ENCODE peak calls at places on chromosomes 13 and 19, in six cellular contexts. One of them, this sample, is unnamed.

GRCh38 chr19:52566588-52566987 is 3.5 kb upstream of the ZNF701 start:
- DNase-seq in left ventricle myocardium inferior: no peak
- DNase-seq in bronchial epithelial cell: peak; percentile 93
- DNase-seq in AG04450: peak; percentile 4
- DNase-seq in choroid plexus epithelial cell: peak; percentile 71
- DNase-seq in esophagus muscularis mucosa: no peak
- DNase-seq in this sample: no peak

GRCh38 chr19:45140533-45140932 is 20.2 kb downstream of the NKPD1 start:
- DNase-seq in left ventricle myocardium inferior: no peak
- DNase-seq in bronchial epithelial cell: no peak
- DNase-seq in AG04450: no peak
- DNase-seq in choroid plexus epithelial cell: no peak
- DNase-seq in esophagus muscularis mucosa: no peak
- DNase-seq in this sample: no peak

GRCh38 chr13:90217275-90217674 is 1130.2 kb upstream of the MIR17HG start:
- DNase-seq in left ventricle myocardium inferior: no peak
- DNase-seq in bronchial epithelial cell: no peak
- DNase-seq in AG04450: no peak
- DNase-seq in choroid plexus epithelial cell: no peak
- DNase-seq in esophagus muscularis mucosa: no peak
- DNase-seq in this sample: no peak

GRCh38 chr19:1276620-1277007 is 1.3 kb downstream of the FAM174C start:
- DNase-seq in left ventricle myocardium inferior: no peak
- DNase-seq in bronchial epithelial cell: no peak
- DNase-seq in AG04450: no peak
- DNase-seq in choroid plexus epithelial cell: no peak
- DNase-seq in esophagus muscularis mucosa: no peak
- DNase-seq in this sample: no peak

GRCh38 chr13:48505597-48506091 is 27.2 kb downstream of the RCBTB2 start:
- DNase-seq in left ventricle myocardium inferior: no peak
- DNase-seq in bronchial epithelial cell: peak; percentile 30
- DNase-seq in AG04450: peak; percentile 8
- DNase-seq in choroid plexus epithelial cell: no peak
- DNase-seq in esophagus muscularis mucosa: no peak
- DNase-seq in this sample: peak; percentile 23

GRCh38 chr13:46571189-46571901 is 18.4 kb downstream of the LRCH1 start:
- DNase-seq in left ventricle myocardium inferior: no peak
- DNase-seq in bronchial epithelial cell: no peak
- DNase-seq in AG04450: peak; percentile 38
- DNase-seq in choroid plexus epithelial cell: peak; percentile 59
- DNase-seq in esophagus muscularis mucosa: no peak
- DNase-seq in this sample: no peak

GRCh38 chr19:38266070-38266469 is 1.7 kb downstream of the SPINT2 start:
- DNase-seq in left ventricle myocardium inferior: no peak
- DNase-seq in bronchial epithelial cell: peak; percentile 58
- DNase-seq in AG04450: no peak
- DNase-seq in choroid plexus epithelial cell: no peak
- DNase-seq in esophagus muscularis mucosa: no peak
- DNase-seq in this sample: no peak

GRCh38 chr19:3784607-3785463 is 1.3 kb downstream of the MATK start:
- DNase-seq in left ventricle myocardium inferior: no peak
- DNase-seq in bronchial epithelial cell: no peak
- DNase-seq in AG04450: no peak
- DNase-seq in choroid plexus epithelial cell: no peak
- DNase-seq in esophagus muscularis mucosa: no peak
- DNase-seq in this sample: no peak

GRCh38 chr19:4456843-4457653 is 546 bp downstream of the UBXN6 start:
- DNase-seq in left ventricle myocardium inferior: peak; percentile 51
- DNase-seq in bronchial epithelial cell: peak; percentile 12
- DNase-seq in AG04450: no peak
- DNase-seq in choroid plexus epithelial cell: peak; percentile 78
- DNase-seq in esophagus muscularis mucosa: no peak
- DNase-seq in this sample: no peak

GRCh38 chr19:3275068-3275582 is 50.7 kb downstream of the CELF5 start:
- DNase-seq in left ventricle myocardium inferior: no peak
- DNase-seq in bronchial epithelial cell: no peak
- DNase-seq in AG04450: no peak
- DNase-seq in choroid plexus epithelial cell: peak; percentile 12
- DNase-seq in esophagus muscularis mucosa: no peak
- DNase-seq in this sample: no peak

GRCh38 chr13:61954092-61954491 is 538.4 kb upstream of the PCDH20 start:
- DNase-seq in left ventricle myocardium inferior: no peak
- DNase-seq in bronchial epithelial cell: peak; percentile 34
- DNase-seq in AG04450: no peak
- DNase-seq in choroid plexus epithelial cell: peak; percentile 40
- DNase-seq in esophagus muscularis mucosa: no peak
- DNase-seq in this sample: no peak

GRCh38 chr13:33132644-33133440 is 116.6 kb downstream of the KL start:
- DNase-seq in left ventricle myocardium inferior: no peak
- DNase-seq in bronchial epithelial cell: no peak
- DNase-seq in AG04450: no peak
- DNase-seq in choroid plexus epithelial cell: peak; percentile 78
- DNase-seq in esophagus muscularis mucosa: no peak
- DNase-seq in this sample: no peak

GRCh38 chr19:34471906-34472305 is 9.7 kb upstream of the WTIP start:
- DNase-seq in left ventricle myocardium inferior: no peak
- DNase-seq in bronchial epithelial cell: no peak
- DNase-seq in AG04450: no peak
- DNase-seq in choroid plexus epithelial cell: no peak
- DNase-seq in esophagus muscularis mucosa: no peak
- DNase-seq in this sample: no peak

GRCh38 chr19:35963514-35963913 is 27.3 kb downstream of the LRFN3 start:
- DNase-seq in left ventricle myocardium inferior: no peak
- DNase-seq in bronchial epithelial cell: peak; percentile 40
- DNase-seq in AG04450: peak; percentile 21
- DNase-seq in choroid plexus epithelial cell: peak; percentile 76
- DNase-seq in esophagus muscularis mucosa: no peak
- DNase-seq in this sample: no peak

GRCh38 chr13:107104631-107105030 is 536.7 kb upstream of the ARGLU1 start:
- DNase-seq in left ventricle myocardium inferior: no peak
- DNase-seq in bronchial epithelial cell: no peak
- DNase-seq in AG04450: peak; percentile 21
- DNase-seq in choroid plexus epithelial cell: peak; percentile 48
- DNase-seq in esophagus muscularis mucosa: no peak
- DNase-seq in this sample: no peak

GRCh38 chr13:67152123-67152522 is 78.0 kb downstream of the PCDH9 start:
- DNase-seq in left ventricle myocardium inferior: no peak
- DNase-seq in bronchial epithelial cell: no peak
- DNase-seq in AG04450: no peak
- DNase-seq in choroid plexus epithelial cell: no peak
- DNase-seq in esophagus muscularis mucosa: no peak
- DNase-seq in this sample: no peak

GRCh38 chr19:52943134-52943883 is 19.4 kb downstream of the ZNF816 start:
- DNase-seq in left ventricle myocardium inferior: no peak
- DNase-seq in bronchial epithelial cell: no peak
- DNase-seq in AG04450: no peak
- DNase-seq in choroid plexus epithelial cell: no peak
- DNase-seq in esophagus muscularis mucosa: no peak
- DNase-seq in this sample: no peak

GRCh38 chr13:74465279-74465678 is 331.1 kb upstream of the KLF12 start:
- DNase-seq in left ventricle myocardium inferior: no peak
- DNase-seq in bronchial epithelial cell: no peak
- DNase-seq in AG04450: no peak
- DNase-seq in choroid plexus epithelial cell: no peak
- DNase-seq in esophagus muscularis mucosa: no peak
- DNase-seq in this sample: no peak

GRCh38 chr13:38628554-38628953 is 58.3 kb upstream of the FREM2 start:
- DNase-seq in left ventricle myocardium inferior: no peak
- DNase-seq in bronchial epithelial cell: no peak
- DNase-seq in AG04450: no peak
- DNase-seq in choroid plexus epithelial cell: no peak
- DNase-seq in esophagus muscularis mucosa: no peak
- DNase-seq in this sample: no peak

GRCh38 chr19:34351382-34351802 is 13.6 kb upstream of the GPI start:
- DNase-seq in left ventricle myocardium inferior: no peak
- DNase-seq in bronchial epithelial cell: peak; percentile 59
- DNase-seq in AG04450: no peak
- DNase-seq in choroid plexus epithelial cell: peak; percentile 42
- DNase-seq in esophagus muscularis mucosa: no peak
- DNase-seq in this sample: no peak

GRCh38 chr13:91359566-91359965 is 12.1 kb downstream of the MIR17HG start:
- DNase-seq in left ventricle myocardium inferior: no peak
- DNase-seq in bronchial epithelial cell: no peak
- DNase-seq in AG04450: no peak
- DNase-seq in choroid plexus epithelial cell: no peak
- DNase-seq in esophagus muscularis mucosa: no peak
- DNase-seq in this sample: no peak

GRCh38 chr19:18239303-18239702 is 13.1 kb upstream of the PDE4C start:
- DNase-seq in left ventricle myocardium inferior: no peak
- DNase-seq in bronchial epithelial cell: no peak
- DNase-seq in AG04450: no peak
- DNase-seq in choroid plexus epithelial cell: no peak
- DNase-seq in esophagus muscularis mucosa: no peak
- DNase-seq in this sample: no peak

GRCh38 chr13:86476656-86477055 is 677.4 kb upstream of the SLITRK6 start:
- DNase-seq in left ventricle myocardium inferior: no peak
- DNase-seq in bronchial epithelial cell: no peak
- DNase-seq in AG04450: no peak
- DNase-seq in choroid plexus epithelial cell: no peak
- DNase-seq in esophagus muscularis mucosa: no peak
- DNase-seq in this sample: no peak

GRCh38 chr19:46515879-46516350 is 20.2 kb upstream of the PNMA8B start:
- DNase-seq in left ventricle myocardium inferior: no peak
- DNase-seq in bronchial epithelial cell: peak; percentile 38
- DNase-seq in AG04450: no peak
- DNase-seq in choroid plexus epithelial cell: peak; percentile 67
- DNase-seq in esophagus muscularis mucosa: no peak
- DNase-seq in this sample: no peak

GRCh38 chr13:75934889-75935288 is 298.8 kb downstream of the LMO7 start:
- DNase-seq in left ventricle myocardium inferior: no peak
- DNase-seq in bronchial epithelial cell: peak; percentile 73
- DNase-seq in AG04450: no peak
- DNase-seq in choroid plexus epithelial cell: peak; percentile 38
- DNase-seq in esophagus muscularis mucosa: no peak
- DNase-seq in this sample: no peak

GRCh38 chr19:7072541-7072940 is 3.0 kb downstream of the ZNF557 start:
- DNase-seq in left ventricle myocardium inferior: no peak
- DNase-seq in bronchial epithelial cell: no peak
- DNase-seq in AG04450: no peak
- DNase-seq in choroid plexus epithelial cell: no peak
- DNase-seq in esophagus muscularis mucosa: no peak
- DNase-seq in this sample: no peak

GRCh38 chr13:113874579-113875428 is 10.9 kb upstream of the GAS6 start:
- DNase-seq in left ventricle myocardium inferior: no peak
- DNase-seq in bronchial epithelial cell: no peak
- DNase-seq in AG04450: no peak
- DNase-seq in choroid plexus epithelial cell: no peak
- DNase-seq in esophagus muscularis mucosa: peak; percentile 74
- DNase-seq in this sample: no peak

GRCh38 chr19:8506402-8506957 is 4.0 kb upstream of the PRAM1 start:
- DNase-seq in left ventricle myocardium inferior: no peak
- DNase-seq in bronchial epithelial cell: no peak
- DNase-seq in AG04450: no peak
- DNase-seq in choroid plexus epithelial cell: no peak
- DNase-seq in esophagus muscularis mucosa: no peak
- DNase-seq in this sample: no peak

GRCh38 chr19:47607564-47608073 is 1.3 kb upstream of the BICRA start:
- DNase-seq in left ventricle myocardium inferior: no peak
- DNase-seq in bronchial epithelial cell: no peak
- DNase-seq in AG04450: no peak
- DNase-seq in choroid plexus epithelial cell: no peak
- DNase-seq in esophagus muscularis mucosa: no peak
- DNase-seq in this sample: no peak

GRCh38 chr19:47610546-47610894 is 1.6 kb downstream of the BICRA start:
- DNase-seq in left ventricle myocardium inferior: no peak
- DNase-seq in bronchial epithelial cell: no peak
- DNase-seq in AG04450: no peak
- DNase-seq in choroid plexus epithelial cell: no peak
- DNase-seq in esophagus muscularis mucosa: no peak
- DNase-seq in this sample: no peak

GRCh38 chr19:47608908-47609879 is at the start of gene BICRA:
- DNase-seq in left ventricle myocardium inferior: peak; percentile 86
- DNase-seq in bronchial epithelial cell: peak; percentile 41
- DNase-seq in AG04450: peak; percentile 44
- DNase-seq in choroid plexus epithelial cell: peak; percentile 88
- DNase-seq in esophagus muscularis mucosa: peak; percentile 93
- DNase-seq in this sample: no peak

GRCh38 chr19:47609885-47610545 is 1.1 kb downstream of the BICRA start:
- DNase-seq in left ventricle myocardium inferior: peak; percentile 45
- DNase-seq in bronchial epithelial cell: no peak
- DNase-seq in AG04450: no peak
- DNase-seq in choroid plexus epithelial cell: peak; percentile 59
- DNase-seq in esophagus muscularis mucosa: no peak
- DNase-seq in this sample: no peak

GRCh38 chr19:47608074-47608907 is 643 bp upstream of the BICRA start:
- DNase-seq in left ventricle myocardium inferior: peak; percentile 95
- DNase-seq in bronchial epithelial cell: peak; percentile 67
- DNase-seq in AG04450: peak; percentile 78
- DNase-seq in choroid plexus epithelial cell: peak; percentile 96
- DNase-seq in esophagus muscularis mucosa: peak; percentile 96
- DNase-seq in this sample: peak; percentile 66
- TF ChIP-seq CTCF in left ventricle myocardium inferior: peak; percentile 61
- TF ChIP-seq CTCF in bronchial epithelial cell: peak; percentile 42
- TF ChIP-seq CTCF in AG04450: peak; percentile 39
- TF ChIP-seq CTCF in choroid plexus epithelial cell: peak; percentile 43
- TF ChIP-seq CTCF in esophagus muscularis mucosa: peak; percentile 7
- TF ChIP-seq CTCF in this sample: peak; percentile 37

GRCh38 chr19:42214810-42215209 is 2.7 kb downstream of the DEDD2 start:
- DNase-seq in left ventricle myocardium inferior: no peak
- DNase-seq in bronchial epithelial cell: no peak
- DNase-seq in AG04450: no peak
- DNase-seq in choroid plexus epithelial cell: no peak
- DNase-seq in esophagus muscularis mucosa: no peak
- DNase-seq in this sample: no peak
- H3K4me3 ChIP-seq in left ventricle myocardium inferior: no peak overlapping the region
- H3K4me3 ChIP-seq in bronchial epithelial cell: no peak overlapping the region
- H3K4me3 ChIP-seq in AG04450: no peak overlapping the region
- H3K4me3 ChIP-seq in choroid plexus epithelial cell: no peak overlapping the region
- H3K4me3 ChIP-seq in esophagus muscularis mucosa: no peak overlapping the region
- H3K4me3 ChIP-seq in this sample: no peak overlapping the region

DNA sequence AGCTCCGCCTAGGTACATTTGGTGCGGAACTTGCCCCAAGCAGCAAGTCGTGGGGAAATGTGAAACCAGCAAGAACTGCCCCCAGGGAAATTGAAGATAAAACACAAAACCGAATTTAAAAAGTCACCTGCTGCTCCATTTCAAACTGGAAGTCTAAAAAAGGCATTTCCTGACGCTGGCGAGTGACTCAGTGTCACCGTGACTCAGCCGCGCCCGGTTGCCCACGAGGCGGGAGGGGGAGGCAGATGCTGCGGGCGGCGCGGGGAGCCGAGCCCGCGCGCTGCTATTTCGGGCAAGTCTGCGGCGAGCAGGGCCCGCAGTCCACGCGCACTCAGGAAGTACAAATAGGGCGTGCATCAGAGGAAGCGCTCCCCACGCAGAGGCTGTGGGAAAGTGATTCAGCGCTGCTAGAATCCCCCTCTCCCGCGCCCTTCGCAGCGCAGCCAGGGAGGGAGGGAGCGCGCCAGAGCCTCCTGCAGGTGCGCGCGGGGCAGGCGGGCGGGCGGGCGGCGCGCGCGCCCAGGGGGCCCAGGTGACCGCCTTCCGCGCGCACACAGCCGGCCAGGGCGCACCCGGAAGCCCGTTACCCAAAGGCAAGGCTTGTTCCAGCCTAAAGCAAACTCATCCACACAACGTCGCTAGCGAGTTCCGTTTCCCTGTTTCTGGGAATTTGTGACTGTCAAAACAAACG is 168.8 kb downstream of the COL4A1 start:
- DNase-seq in left ventricle myocardium inferior: peak; percentile 61
- DNase-seq in bronchial epithelial cell: peak; percentile 72
- DNase-seq in AG04450: no peak
- DNase-seq in choroid plexus epithelial cell: peak; percentile 75
- DNase-seq in esophagus muscularis mucosa: peak; percentile 92
- DNase-seq in this sample: no peak
- TF ChIP-seq CTCF in left ventricle myocardium inferior: peak; percentile 23
- TF ChIP-seq CTCF in bronchial epithelial cell: peak; percentile 14
- TF ChIP-seq CTCF in AG04450: no peak
- TF ChIP-seq CTCF in choroid plexus epithelial cell: peak; percentile 26
- TF ChIP-seq CTCF in esophagus muscularis mucosa: no peak
- TF ChIP-seq CTCF in this sample: peak; percentile 15

GRCh38 chr13:29434217-29434940 is 161.1 kb downstream of the SLC7A1 start:
- DNase-seq in left ventricle myocardium inferior: no peak
- DNase-seq in bronchial epithelial cell: no peak
- DNase-seq in AG04450: no peak
- DNase-seq in choroid plexus epithelial cell: no peak
- DNase-seq in esophagus muscularis mucosa: no peak
- DNase-seq in this sample: no peak
- H3K4me3 ChIP-seq in left ventricle myocardium inferior: peak overlapping the region; percentile 40
- H3K4me3 ChIP-seq in bronchial epithelial cell: no peak overlapping the region
- H3K4me3 ChIP-seq in AG04450: no peak overlapping the region
- H3K4me3 ChIP-seq in choroid plexus epithelial cell: no peak overlapping the region
- H3K4me3 ChIP-seq in esophagus muscularis mucosa: no peak overlapping the region
- H3K4me3 ChIP-seq in this sample: no peak overlapping the region

This sample was measured in AG09309.